ENCODE peak calls at places on chromosomes 4 and X, in eight cellular contexts. One of them, this sample, is unnamed.

GRCh38 chrX:39729834-39730670 is 367.7 kb downstream of the BCOR start:
- DNase-seq in neural progenitor cell: peak
- DNase-seq in RWPE1: no peak
- DNase-seq in CD4-positive, alpha-beta T cell: no peak
- DNase-seq in suprapubic skin: no peak
- DNase-seq in Calu3: no peak
- DNase-seq in adrenal gland: no peak
- DNase-seq in fibroblast of mammary gland: no peak
- DNase-seq in this sample: no peak

GRCh38 chr4:100898844-100899243 is 381.0 kb upstream of the EMCN start:
- DNase-seq in neural progenitor cell: no peak
- DNase-seq in RWPE1: no peak
- DNase-seq in CD4-positive, alpha-beta T cell: no peak
- DNase-seq in suprapubic skin: no peak
- DNase-seq in Calu3: no peak
- DNase-seq in adrenal gland: no peak
- DNase-seq in fibroblast of mammary gland: no peak
- DNase-seq in this sample: no peak

GRCh38 chr4:140807491-140808257 is 51.5 kb upstream of the TBC1D9 start:
- DNase-seq in neural progenitor cell: no peak
- DNase-seq in RWPE1: no peak
- DNase-seq in CD4-positive, alpha-beta T cell: no peak
- DNase-seq in suprapubic skin: no peak
- DNase-seq in Calu3: no peak
- DNase-seq in adrenal gland: no peak
- DNase-seq in fibroblast of mammary gland: no peak
- DNase-seq in this sample: no peak

GRCh38 chr4:5471206-5471605 is 237.2 kb downstream of the EVC2 start:
- DNase-seq in neural progenitor cell: no peak
- DNase-seq in RWPE1: no peak
- DNase-seq in CD4-positive, alpha-beta T cell: no peak
- DNase-seq in suprapubic skin: no peak
- DNase-seq in Calu3: no peak
- DNase-seq in adrenal gland: no peak
- DNase-seq in fibroblast of mammary gland: no peak
- DNase-seq in this sample: no peak

GRCh38 chr4:8609406-8609805 is 16.8 kb downstream of the CPZ start:
- DNase-seq in neural progenitor cell: no peak
- DNase-seq in RWPE1: no peak
- DNase-seq in CD4-positive, alpha-beta T cell: no peak
- DNase-seq in suprapubic skin: no peak
- DNase-seq in Calu3: no peak
- DNase-seq in adrenal gland: no peak
- DNase-seq in fibroblast of mammary gland: no peak
- DNase-seq in this sample: no peak

GRCh38 chrX:137234651-137235402 is 201.0 kb upstream of the GPR101 start:
- DNase-seq in neural progenitor cell: no peak
- DNase-seq in RWPE1: no peak
- DNase-seq in CD4-positive, alpha-beta T cell: peak
- DNase-seq in suprapubic skin: no peak
- DNase-seq in Calu3: no peak
- DNase-seq in adrenal gland: no peak
- DNase-seq in fibroblast of mammary gland: no peak
- DNase-seq in this sample: no peak

GRCh38 chr4:97349468-97350186 is 793.6 kb downstream of the STPG2 start:
- DNase-seq in neural progenitor cell: peak
- DNase-seq in RWPE1: no peak
- DNase-seq in CD4-positive, alpha-beta T cell: no peak
- DNase-seq in suprapubic skin: no peak
- DNase-seq in Calu3: no peak
- DNase-seq in adrenal gland: no peak
- DNase-seq in fibroblast of mammary gland: no peak
- DNase-seq in this sample: no peak

GRCh38 chr4:156422576-156422975 is 468.9 kb upstream of the CTSO start:
- DNase-seq in neural progenitor cell: no peak
- DNase-seq in RWPE1: no peak
- DNase-seq in CD4-positive, alpha-beta T cell: no peak
- DNase-seq in suprapubic skin: no peak
- DNase-seq in Calu3: no peak
- DNase-seq in adrenal gland: no peak
- DNase-seq in fibroblast of mammary gland: no peak
- DNase-seq in this sample: no peak

GRCh38 chr4:31007858-31008257 is 287.7 kb downstream of the PCDH7 start:
- DNase-seq in neural progenitor cell: no peak
- DNase-seq in RWPE1: no peak
- DNase-seq in CD4-positive, alpha-beta T cell: no peak
- DNase-seq in suprapubic skin: no peak
- DNase-seq in Calu3: no peak
- DNase-seq in adrenal gland: no peak
- DNase-seq in fibroblast of mammary gland: no peak
- DNase-seq in this sample: no peak

GRCh38 chr4:37685211-37685725 is 908 bp downstream of the RELL1 start:
- DNase-seq in neural progenitor cell: peak
- DNase-seq in RWPE1: no peak
- DNase-seq in CD4-positive, alpha-beta T cell: peak
- DNase-seq in suprapubic skin: no peak
- DNase-seq in Calu3: no peak
- DNase-seq in adrenal gland: no peak
- DNase-seq in fibroblast of mammary gland: peak
- DNase-seq in this sample: no peak

GRCh38 chrX:10397349-10397748 is 223.0 kb downstream of the MID1 start:
- DNase-seq in neural progenitor cell: no peak
- DNase-seq in RWPE1: no peak
- DNase-seq in CD4-positive, alpha-beta T cell: no peak
- DNase-seq in suprapubic skin: no peak
- DNase-seq in Calu3: no peak
- DNase-seq in adrenal gland: no peak
- DNase-seq in fibroblast of mammary gland: no peak
- DNase-seq in this sample: no peak

GRCh38 chrX:133544105-133544504 is 128.8 kb upstream of the GPC4 start:
- DNase-seq in neural progenitor cell: no peak
- DNase-seq in RWPE1: peak
- DNase-seq in CD4-positive, alpha-beta T cell: no peak
- DNase-seq in suprapubic skin: peak
- DNase-seq in Calu3: peak
- DNase-seq in adrenal gland: no peak
- DNase-seq in fibroblast of mammary gland: peak
- DNase-seq in this sample: no peak

GRCh38 chr4:139189417-139189749 is 12.4 kb upstream of the ELF2 start:
- DNase-seq in neural progenitor cell: no peak
- DNase-seq in RWPE1: no peak
- DNase-seq in CD4-positive, alpha-beta T cell: no peak
- DNase-seq in suprapubic skin: no peak
- DNase-seq in Calu3: no peak
- DNase-seq in adrenal gland: no peak
- DNase-seq in fibroblast of mammary gland: no peak
- DNase-seq in this sample: no peak

GRCh38 chr4:46886711-46887110 is 22.3 kb downstream of the COX7B2 start:
- DNase-seq in neural progenitor cell: no peak
- DNase-seq in RWPE1: peak
- DNase-seq in CD4-positive, alpha-beta T cell: no peak
- DNase-seq in suprapubic skin: no peak
- DNase-seq in Calu3: no peak
- DNase-seq in adrenal gland: no peak
- DNase-seq in fibroblast of mammary gland: peak
- DNase-seq in this sample: no peak

GRCh38 chr4:183140911-183141320 is 41.9 kb downstream of the WWC2 start:
- DNase-seq in neural progenitor cell: no peak
- DNase-seq in RWPE1: no peak
- DNase-seq in CD4-positive, alpha-beta T cell: no peak
- DNase-seq in suprapubic skin: no peak
- DNase-seq in Calu3: no peak
- DNase-seq in adrenal gland: no peak
- DNase-seq in fibroblast of mammary gland: peak
- DNase-seq in this sample: no peak

GRCh38 chrX:981791-982626 is 230.4 kb downstream of the CRLF2 start:
- DNase-seq in neural progenitor cell: no peak
- DNase-seq in RWPE1: no peak
- DNase-seq in CD4-positive, alpha-beta T cell: no peak
- DNase-seq in suprapubic skin: no peak
- DNase-seq in Calu3: no peak
- DNase-seq in adrenal gland: no peak
- DNase-seq in fibroblast of mammary gland: no peak
- DNase-seq in this sample: no peak

GRCh38 chr4:176920694-176921093 is 128.0 kb upstream of the VEGFC start:
- DNase-seq in neural progenitor cell: no peak
- DNase-seq in RWPE1: peak
- DNase-seq in CD4-positive, alpha-beta T cell: no peak
- DNase-seq in suprapubic skin: no peak
- DNase-seq in Calu3: no peak
- DNase-seq in adrenal gland: no peak
- DNase-seq in fibroblast of mammary gland: peak
- DNase-seq in this sample: no peak

GRCh38 chrX:17944833-17945497 is 83.9 kb upstream of the RAI2 start:
- DNase-seq in neural progenitor cell: peak
- DNase-seq in RWPE1: no peak
- DNase-seq in CD4-positive, alpha-beta T cell: no peak
- DNase-seq in suprapubic skin: no peak
- DNase-seq in Calu3: peak
- DNase-seq in adrenal gland: no peak
- DNase-seq in fibroblast of mammary gland: peak
- DNase-seq in this sample: no peak

GRCh38 chr4:33837043-33837442 is 2407.3 kb downstream of the ARAP2 start:
- DNase-seq in neural progenitor cell: no peak
- DNase-seq in RWPE1: peak
- DNase-seq in CD4-positive, alpha-beta T cell: no peak
- DNase-seq in suprapubic skin: no peak
- DNase-seq in Calu3: no peak
- DNase-seq in adrenal gland: no peak
- DNase-seq in fibroblast of mammary gland: peak
- DNase-seq in this sample: no peak

GRCh38 chr4:56424697-56425514 is 10.5 kb downstream of the PPAT start:
- DNase-seq in neural progenitor cell: no peak
- DNase-seq in RWPE1: peak
- DNase-seq in CD4-positive, alpha-beta T cell: no peak
- DNase-seq in suprapubic skin: no peak
- DNase-seq in Calu3: peak
- DNase-seq in adrenal gland: peak
- DNase-seq in fibroblast of mammary gland: peak
- DNase-seq in this sample: no peak

GRCh38 chrX:1903380-1903935 is 288.6 kb downstream of the ASMT start:
- DNase-seq in neural progenitor cell: no peak
- DNase-seq in RWPE1: peak
- DNase-seq in CD4-positive, alpha-beta T cell: no peak
- DNase-seq in suprapubic skin: no peak
- DNase-seq in Calu3: no peak
- DNase-seq in adrenal gland: no peak
- DNase-seq in fibroblast of mammary gland: peak
- DNase-seq in this sample: no peak

GRCh38 chrX:109889289-109890006 is 113.5 kb upstream of the TMEM164 start:
- DNase-seq in neural progenitor cell: peak
- DNase-seq in RWPE1: no peak
- DNase-seq in CD4-positive, alpha-beta T cell: no peak
- DNase-seq in suprapubic skin: no peak
- DNase-seq in Calu3: peak
- DNase-seq in adrenal gland: no peak
- DNase-seq in fibroblast of mammary gland: peak
- DNase-seq in this sample: no peak
- TF ChIP-seq CTCF in neural progenitor cell: peak
- TF ChIP-seq CTCF in RWPE1: peak
- TF ChIP-seq CTCF in CD4-positive, alpha-beta T cell: no peak
- TF ChIP-seq CTCF in suprapubic skin: no peak
- TF ChIP-seq CTCF in Calu3: no peak
- TF ChIP-seq CTCF in adrenal gland: no peak
- TF ChIP-seq CTCF in fibroblast of mammary gland: peak
- TF ChIP-seq CTCF in this sample: no peak

GRCh38 chr4:45455217-45455616 is 668.6 kb downstream of the GABRG1 start:
- DNase-seq in neural progenitor cell: no peak
- DNase-seq in RWPE1: no peak
- DNase-seq in CD4-positive, alpha-beta T cell: no peak
- DNase-seq in suprapubic skin: no peak
- DNase-seq in Calu3: no peak
- DNase-seq in adrenal gland: no peak
- DNase-seq in fibroblast of mammary gland: no peak
- DNase-seq in this sample: no peak

GRCh38 chr4:45453258-45453841 is 670.5 kb downstream of the GABRG1 start:
- DNase-seq in neural progenitor cell: peak
- DNase-seq in RWPE1: peak
- DNase-seq in CD4-positive, alpha-beta T cell: no peak
- DNase-seq in suprapubic skin: no peak
- DNase-seq in Calu3: peak
- DNase-seq in adrenal gland: no peak
- DNase-seq in fibroblast of mammary gland: peak
- DNase-seq in this sample: no peak
- TF ChIP-seq CTCF in neural progenitor cell: peak
- TF ChIP-seq CTCF in RWPE1: peak
- TF ChIP-seq CTCF in CD4-positive, alpha-beta T cell: no peak
- TF ChIP-seq CTCF in suprapubic skin: no peak
- TF ChIP-seq CTCF in Calu3: peak
- TF ChIP-seq CTCF in adrenal gland: peak
- TF ChIP-seq CTCF in fibroblast of mammary gland: peak
- TF ChIP-seq CTCF in this sample: no peak

DNA sequence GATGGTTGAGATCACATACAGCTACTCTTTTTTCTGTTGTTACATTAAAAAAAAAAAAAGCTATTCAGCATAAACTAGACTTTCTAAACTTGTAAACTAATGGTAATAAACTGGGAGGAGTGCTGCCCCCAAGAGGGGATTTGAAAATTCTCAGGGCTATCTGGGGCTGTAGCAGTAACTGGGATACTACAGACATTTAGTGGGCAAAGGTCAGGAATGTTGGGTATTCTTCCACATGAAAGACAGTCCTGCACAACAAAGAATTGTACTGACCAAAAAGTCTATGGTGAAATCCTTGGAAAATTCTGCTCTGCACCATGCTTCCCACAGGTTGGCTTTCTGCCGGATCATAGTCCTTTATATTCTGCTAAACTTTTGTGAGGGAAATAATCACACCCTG is 232.6 kb upstream of the BOD1L1 start:
- DNase-seq in neural progenitor cell: peak
- DNase-seq in RWPE1: no peak
- DNase-seq in CD4-positive, alpha-beta T cell: no peak
- DNase-seq in suprapubic skin: no peak
- DNase-seq in Calu3: no peak
- DNase-seq in adrenal gland: no peak
- DNase-seq in fibroblast of mammary gland: no peak
- DNase-seq in this sample: no peak
- TF ChIP-seq CTCF in neural progenitor cell: peak
- TF ChIP-seq CTCF in RWPE1: no peak
- TF ChIP-seq CTCF in CD4-positive, alpha-beta T cell: no peak
- TF ChIP-seq CTCF in suprapubic skin: no peak
- TF ChIP-seq CTCF in Calu3: no peak
- TF ChIP-seq CTCF in adrenal gland: no peak
- TF ChIP-seq CTCF in fibroblast of mammary gland: no peak
- TF ChIP-seq CTCF in this sample: no peak

DNA sequence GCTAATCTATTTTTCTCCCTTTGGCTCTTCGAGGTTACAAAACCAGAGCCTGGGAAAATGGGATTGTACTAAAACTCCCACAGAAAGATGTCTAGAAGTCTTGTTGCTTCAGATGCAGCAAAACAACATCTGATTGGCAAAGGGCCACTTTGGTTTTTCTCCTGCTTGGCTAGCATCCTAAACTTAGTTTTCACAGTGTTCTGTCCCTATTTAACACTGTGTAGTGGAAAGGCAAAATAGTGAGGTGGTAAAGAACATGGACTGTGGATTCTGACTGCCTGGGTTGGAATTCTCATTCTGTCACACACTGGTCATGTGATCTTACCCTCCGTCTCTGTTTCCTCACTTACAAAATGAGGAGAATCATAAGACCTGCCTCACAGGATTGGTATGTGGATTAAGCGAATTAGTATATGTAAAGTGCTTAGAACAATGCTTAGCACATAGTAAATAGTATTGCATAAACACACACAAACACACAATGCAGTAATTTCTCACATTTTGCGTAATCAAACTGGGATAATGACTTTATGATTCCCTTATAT is 23.5 kb downstream of the TIGD2 start:
- DNase-seq in neural progenitor cell: no peak
- DNase-seq in RWPE1: peak
- DNase-seq in CD4-positive, alpha-beta T cell: no peak
- DNase-seq in suprapubic skin: no peak
- DNase-seq in Calu3: no peak
- DNase-seq in adrenal gland: no peak
- DNase-seq in fibroblast of mammary gland: peak
- DNase-seq in this sample: no peak
- TF ChIP-seq CTCF in neural progenitor cell: no peak
- TF ChIP-seq CTCF in RWPE1: no peak
- TF ChIP-seq CTCF in CD4-positive, alpha-beta T cell: no peak
- TF ChIP-seq CTCF in suprapubic skin: no peak
- TF ChIP-seq CTCF in Calu3: no peak
- TF ChIP-seq CTCF in adrenal gland: no peak
- TF ChIP-seq CTCF in fibroblast of mammary gland: no peak
- TF ChIP-seq CTCF in this sample: no peak

This sample was measured in activated B cell treated with CpG ODN at 0.5 μM for 24 hours.